ENCODE peak calls at places on chromosomes 4 and X, in four cellular contexts. One of them, this sample, is unnamed.

GRCh38 chrX:30005821-30006220 is 209.5 kb upstream of the MAGEB2 start:
- DNase-seq in GM12878: no peak
- DNase-seq in K562: no peak
- DNase-seq in A549: no peak
- DNase-seq in this sample: no peak

GRCh38 chr4:63717384-63717783 is 691.9 kb downstream of the TECRL start:
- DNase-seq in GM12878: peak
- DNase-seq in K562: peak
- DNase-seq in A549: peak
- DNase-seq in this sample: peak

GRCh38 chr4:125951275-125951887 is 636.6 kb downstream of the FAT4 start:
- DNase-seq in GM12878: no peak
- DNase-seq in K562: no peak
- DNase-seq in A549: no peak
- DNase-seq in this sample: no peak

GRCh38 chr4:55312491-55313101 is 33.4 kb upstream of the SRD5A3 start:
- DNase-seq in GM12878: no peak
- DNase-seq in K562: no peak
- DNase-seq in A549: peak
- DNase-seq in this sample: peak

GRCh38 chr4:65046496-65047101 is 623.7 kb downstream of the EPHA5 start:
- DNase-seq in GM12878: no peak
- DNase-seq in K562: no peak
- DNase-seq in A549: peak
- DNase-seq in this sample: no peak

GRCh38 chr4:76060506-76060905 is 14.0 kb upstream of the ART3 start:
- DNase-seq in GM12878: no peak
- DNase-seq in K562: no peak
- DNase-seq in A549: no peak
- DNase-seq in this sample: no peak

GRCh38 chrX:155035688-155036087 is 9.0 kb downstream of the FUNDC2 start:
- DNase-seq in GM12878: no peak
- DNase-seq in K562: no peak
- DNase-seq in A549: no peak
- DNase-seq in this sample: no peak

GRCh38 chr4:74522251-74522991 is 77.5 kb downstream of the AREG start:
- DNase-seq in GM12878: no peak
- DNase-seq in K562: no peak
- DNase-seq in A549: no peak
- DNase-seq in this sample: no peak

GRCh38 chr4:11424000-11424399 is 4.7 kb downstream of the HS3ST1 start:
- DNase-seq in GM12878: no peak
- DNase-seq in K562: peak
- DNase-seq in A549: peak
- DNase-seq in this sample: peak

GRCh38 chrX:132491191-132491590 is 2.4 kb upstream of the MBNL3 start:
- DNase-seq in GM12878: no peak
- DNase-seq in K562: no peak
- DNase-seq in A549: peak
- DNase-seq in this sample: peak

GRCh38 chr4:1807258-1807777 is 14.2 kb downstream of the FGFR3 start:
- DNase-seq in GM12878: no peak
- DNase-seq in K562: no peak
- DNase-seq in A549: peak
- DNase-seq in this sample: no peak

GRCh38 chr4:1809754-1810502 is 16.8 kb downstream of the FGFR3 start:
- DNase-seq in GM12878: no peak
- DNase-seq in K562: peak
- DNase-seq in A549: peak
- DNase-seq in this sample: peak

GRCh38 chr4:1808396-1808795 is 15.3 kb downstream of the FGFR3 start:
- DNase-seq in GM12878: no peak
- DNase-seq in K562: no peak
- DNase-seq in A549: no peak
- DNase-seq in this sample: no peak

GRCh38 chr4:1810765-1811164 is 17.7 kb downstream of the FGFR3 start:
- DNase-seq in GM12878: no peak
- DNase-seq in K562: no peak
- DNase-seq in A549: no peak
- DNase-seq in this sample: no peak

DNA sequence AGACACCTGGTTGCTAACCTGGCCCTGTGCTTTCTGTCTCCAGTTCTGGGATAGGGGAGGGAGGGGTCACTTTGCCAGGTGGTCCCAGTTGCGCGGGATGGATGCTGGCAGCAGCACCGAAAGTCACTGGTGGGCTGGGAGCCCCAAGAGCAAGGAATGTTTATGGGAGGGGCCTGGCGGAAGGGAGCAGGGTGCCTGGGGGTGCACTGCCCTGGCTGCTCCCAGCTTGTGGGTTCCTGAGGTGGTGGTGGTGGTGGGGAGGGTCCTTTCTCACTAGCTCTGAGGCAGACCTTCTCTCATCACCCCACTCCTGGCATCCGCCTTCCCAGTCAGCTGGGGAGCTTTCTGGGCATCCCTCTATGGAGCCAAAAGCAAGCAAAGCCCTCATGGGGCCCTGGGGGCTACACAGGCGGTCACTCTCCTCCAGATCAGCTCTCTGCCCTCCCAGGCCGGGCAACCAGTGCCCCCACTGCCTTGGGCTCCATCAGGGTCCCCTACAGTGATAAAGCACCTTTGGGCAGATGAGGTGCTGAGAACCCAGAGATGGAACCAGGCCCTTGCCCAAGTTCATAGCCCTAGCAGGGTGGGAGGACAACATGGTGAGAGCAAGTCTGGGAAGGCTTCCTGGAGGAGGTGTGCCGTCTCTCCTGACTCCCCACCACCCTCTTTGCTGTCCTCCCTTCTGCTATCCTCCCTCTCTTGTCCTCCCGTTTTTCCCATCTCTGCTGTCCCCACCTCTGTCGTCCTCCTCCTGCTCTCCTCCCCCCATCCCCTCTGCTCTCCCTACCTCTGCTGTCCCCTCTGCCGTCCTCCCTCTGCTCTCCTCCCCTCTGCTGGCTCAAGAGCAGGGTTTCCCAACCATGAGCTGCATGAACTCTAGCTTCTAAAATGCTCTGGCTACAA is 16.0 kb downstream of the FGFR3 start:
- DNase-seq in GM12878: no peak
- DNase-seq in K562: no peak
- DNase-seq in A549: no peak
- DNase-seq in this sample: no peak
- TF ChIP-seq RFX5 in GM12878: no peak
- TF ChIP-seq RFX5 in K562: no peak
- TF ChIP-seq RFX5 in A549: no peak
- TF ChIP-seq RFX5 in this sample: no peak

GRCh38 chr4:142824368-142824767 is 21.7 kb downstream of the INPP4B start:
- DNase-seq in GM12878: no peak
- DNase-seq in K562: no peak
- DNase-seq in A549: no peak
- DNase-seq in this sample: no peak
- TF ChIP-seq RFX5 in GM12878: no peak
- TF ChIP-seq RFX5 in K562: no peak
- TF ChIP-seq RFX5 in A549: no peak
- TF ChIP-seq RFX5 in this sample: no peak

DNA sequence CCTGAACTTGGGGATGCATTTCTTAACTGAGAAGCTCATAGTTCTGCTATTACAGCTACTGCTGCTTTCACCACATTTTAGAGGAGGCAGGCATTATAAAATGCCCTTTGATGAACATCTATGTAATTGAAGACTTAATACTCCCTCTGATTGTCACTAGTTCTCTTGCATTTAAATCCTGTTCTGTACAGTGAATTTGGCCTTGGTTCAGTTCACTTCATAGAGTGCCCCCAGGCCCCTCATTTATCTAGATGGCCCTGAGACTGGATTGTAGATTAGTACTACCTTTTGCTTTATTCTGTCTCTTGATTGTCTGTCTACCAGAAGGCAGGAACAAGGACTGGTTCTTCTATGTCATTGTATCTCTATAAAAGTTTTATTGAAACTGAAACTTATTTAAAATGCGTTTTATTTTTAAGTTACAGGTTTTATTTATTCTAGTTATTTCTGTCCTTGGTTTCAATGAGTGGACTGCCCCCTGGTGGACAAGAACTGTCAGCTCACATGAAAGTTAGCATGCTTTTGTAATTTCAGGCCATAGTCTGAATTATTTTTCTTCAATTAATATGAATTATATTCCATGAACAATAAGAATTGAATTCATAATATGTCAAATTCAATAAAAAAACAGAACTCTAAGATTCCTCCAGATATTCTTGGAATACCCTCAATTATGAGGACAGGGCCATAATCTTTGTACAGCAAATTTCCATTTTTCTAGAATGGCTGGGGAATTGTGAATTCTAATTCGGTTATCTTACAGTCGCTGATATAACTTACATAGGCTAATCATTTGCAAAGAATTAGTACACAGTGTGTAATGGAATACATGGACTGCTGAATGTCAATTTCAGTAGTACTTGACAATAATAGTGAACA is 47.2 kb upstream of the TMEM33 start:
- DNase-seq in GM12878: no peak
- DNase-seq in K562: peak
- DNase-seq in A549: peak
- DNase-seq in this sample: peak
- TF ChIP-seq RFX5 in GM12878: no peak
- TF ChIP-seq RFX5 in K562: no peak
- TF ChIP-seq RFX5 in A549: no peak
- TF ChIP-seq RFX5 in this sample: no peak

GRCh38 chrX:750812-751211 is 120.2 kb downstream of the SHOX start:
- DNase-seq in GM12878: no peak
- DNase-seq in K562: no peak
- DNase-seq in A549: no peak
- DNase-seq in this sample: no peak

GRCh38 chrX:750263-750662 is 119.7 kb downstream of the SHOX start:
- DNase-seq in GM12878: no peak
- DNase-seq in K562: no peak
- DNase-seq in A549: no peak
- DNase-seq in this sample: no peak

DNA sequence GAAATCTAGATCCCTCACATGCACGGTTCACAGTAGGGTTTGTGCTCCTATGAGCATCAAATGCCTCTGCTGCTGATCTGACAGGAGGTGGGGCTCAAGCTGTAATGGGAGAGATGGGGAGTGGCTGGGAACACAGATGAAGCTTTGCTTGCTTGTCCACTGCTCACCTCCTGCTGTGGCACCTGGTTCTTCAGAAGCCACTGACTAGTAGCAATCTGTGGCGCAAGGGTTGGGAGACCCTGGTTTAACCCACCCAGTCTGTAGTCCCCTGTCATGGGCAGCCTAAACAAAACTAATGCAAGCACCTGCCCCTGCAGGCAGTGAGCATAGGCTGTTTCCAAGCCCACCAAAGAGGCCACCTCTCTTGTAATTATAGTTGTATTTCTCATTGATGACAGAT is 116.6 kb downstream of the SHOX start:
- DNase-seq in GM12878: no peak
- DNase-seq in K562: no peak
- DNase-seq in A549: no peak
- DNase-seq in this sample: no peak
- TF ChIP-seq RFX5 in GM12878: no peak
- TF ChIP-seq RFX5 in K562: no peak
- TF ChIP-seq RFX5 in A549: no peak
- TF ChIP-seq RFX5 in this sample: no peak

GRCh38 chr4:101022151-101023024 is 324.9 kb downstream of the PPP3CA start:
- DNase-seq in GM12878: no peak
- DNase-seq in K562: no peak
- DNase-seq in A549: no peak
- DNase-seq in this sample: no peak

GRCh38 chr4:101018836-101019235 is 328.5 kb downstream of the PPP3CA start:
- DNase-seq in GM12878: peak
- DNase-seq in K562: no peak
- DNase-seq in A549: no peak
- DNase-seq in this sample: no peak

GRCh38 chr4:101020956-101021355 is 326.4 kb downstream of the PPP3CA start:
- DNase-seq in GM12878: peak
- DNase-seq in K562: no peak
- DNase-seq in A549: peak
- DNase-seq in this sample: no peak

GRCh38 chr4:101019313-101019712 is 328.0 kb downstream of the PPP3CA start:
- DNase-seq in GM12878: peak
- DNase-seq in K562: no peak
- DNase-seq in A549: no peak
- DNase-seq in this sample: no peak

GRCh38 chr4:101019941-101020401 is 327.4 kb downstream of the PPP3CA start:
- DNase-seq in GM12878: peak
- DNase-seq in K562: no peak
- DNase-seq in A549: peak
- DNase-seq in this sample: peak
- TF ChIP-seq RFX5 in GM12878: no peak
- TF ChIP-seq RFX5 in K562: no peak
- TF ChIP-seq RFX5 in A549: no peak
- TF ChIP-seq RFX5 in this sample: no peak

DNA sequence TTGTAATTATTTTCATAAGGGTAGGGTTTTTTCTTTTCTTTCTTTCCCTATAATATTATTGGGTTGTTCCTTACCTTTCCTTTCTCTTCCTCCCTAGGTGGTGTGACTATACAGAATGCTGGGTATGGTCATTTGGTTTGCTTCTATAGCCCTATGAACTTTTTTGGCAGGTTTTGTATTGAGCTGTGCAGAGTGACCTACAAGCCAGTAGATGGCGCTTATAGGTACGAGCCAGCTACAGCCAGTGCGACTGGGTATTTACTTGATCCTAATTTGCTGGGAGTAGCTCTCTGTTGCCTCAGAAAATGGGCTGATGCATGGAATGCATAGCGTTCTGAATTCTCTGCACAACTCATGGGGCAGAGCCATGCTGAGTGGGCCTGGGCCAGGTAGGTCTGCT is 423.3 kb downstream of the MAGEE1 start:
- DNase-seq in GM12878: no peak
- DNase-seq in K562: no peak
- DNase-seq in A549: peak
- DNase-seq in this sample: no peak
- TF ChIP-seq RFX5 in GM12878: no peak
- TF ChIP-seq RFX5 in K562: no peak
- TF ChIP-seq RFX5 in A549: no peak
- TF ChIP-seq RFX5 in this sample: no peak

DNA sequence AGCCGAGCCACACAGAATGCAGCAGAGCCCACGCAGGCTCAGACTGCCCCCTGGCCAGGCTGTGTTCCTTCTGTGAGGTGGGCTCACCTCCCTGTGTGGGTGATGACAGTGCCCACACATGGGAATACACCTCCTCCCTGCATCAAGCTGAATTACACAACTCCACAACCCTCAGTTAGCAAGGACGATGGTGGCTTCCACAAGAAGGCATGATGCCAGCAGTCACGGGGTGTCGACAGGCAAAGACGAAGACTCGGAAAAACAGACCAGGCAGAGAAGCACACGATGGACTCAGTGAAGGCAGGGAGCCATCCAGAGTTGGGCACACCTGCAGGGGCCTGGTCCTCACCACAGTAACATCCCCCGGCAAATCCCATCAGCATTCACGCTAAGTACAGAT is 12.1 kb downstream of the LETM1 start:
- DNase-seq in GM12878: no peak
- DNase-seq in K562: no peak
- DNase-seq in A549: no peak
- DNase-seq in this sample: no peak
- TF ChIP-seq RFX5 in GM12878: no peak
- TF ChIP-seq RFX5 in K562: no peak
- TF ChIP-seq RFX5 in A549: no peak
- TF ChIP-seq RFX5 in this sample: no peak